ENCODE peak calls at places on chromosomes 3 and 15, in ten cellular contexts. R is choroid plexus epithelial cell, S is endothelial cell, I is GM10248, K is brain microvascular endothelial cell, F is glutamatergic neuron, H is spleen, D is pancreas, U is WERI-Rb-1, Q is Panc1. A is an unnamed sample.

GRCh38 chr3:156509209-156510174 is 45.4 kb downstream of the SSR3 start:
- DNase-seq in R (peak; percentile 83), S (no peak), I (peak; percentile 69), K (peak; percentile 51), F (no peak), H (no peak), D (no peak), U (no peak), Q (peak; percentile 30), A (no peak)

GRCh38 chr3:123708531-123708930 is 123.7 kb upstream of the HACD2 start:
- DNase-seq in R (no peak), S (no peak), I (no peak), K (no peak), F (no peak), H (peak; percentile 71), D (no peak), U (no peak), Q (no peak), A (no peak)

GRCh38 chr3:196518999-196519737 is 4.0 kb upstream of the SMCO1 start:
- DNase-seq in R (peak; percentile 79), S (peak; percentile 24), I (no peak), K (peak; percentile 75), F (peak; percentile 30), H (no peak), D (no peak), U (peak; percentile 63), Q (no peak), A (no peak)

GRCh38 chr3:101809178-101810022 is 30.4 kb downstream of the NXPE3 start:
- DNase-seq in R (peak; percentile 77), S (peak; percentile 37), I (peak; percentile 44), K (peak; percentile 29), F (no peak), H (no peak), D (no peak), U (no peak), Q (no peak), A (no peak)

GRCh38 chr15:35752134-35752466 is 206.1 kb upstream of the DPH6 start:
- DNase-seq in R (no peak), S (no peak), I (no peak), K (no peak), F (no peak), H (no peak), D (no peak), U (no peak), Q (no peak), A (no peak)

GRCh38 chr3:4052691-4053090 is 250.5 kb upstream of the SETMAR start:
- DNase-seq in R (no peak), S (no peak), I (no peak), K (no peak), F (no peak), H (no peak), D (no peak), U (no peak), Q (no peak), A (no peak)

GRCh38 chr3:15318661-15319060 is 13.7 kb downstream of the SH3BP5 start:
- DNase-seq in R (no peak), S (no peak), I (no peak), K (no peak), F (no peak), H (no peak), D (no peak), U (no peak), Q (no peak), A (no peak)

GRCh38 chr15:91508633-91509032 is 344.9 kb upstream of the SLCO3A1 start:
- DNase-seq in R (no peak), S (no peak), I (no peak), K (no peak), F (no peak), H (no peak), D (no peak), U (no peak), Q (no peak), A (no peak)

GRCh38 chr15:66646308-66646707 is 55.7 kb upstream of the SMAD6 start:
- DNase-seq in R (no peak), S (no peak), I (no peak), K (peak; percentile 45), F (no peak), H (peak; percentile 51), D (no peak), U (no peak), Q (no peak), A (no peak)

GRCh38 chr15:66647358-66647757 is 54.7 kb upstream of the SMAD6 start:
- DNase-seq in R (peak; percentile 38), S (no peak), I (no peak), K (no peak), F (no peak), H (no peak), D (no peak), U (no peak), Q (no peak), A (no peak)

GRCh38 chr15:66644815-66645345 is 57.2 kb upstream of the SMAD6 start:
- DNase-seq in R (peak; percentile 68), S (no peak), I (no peak), K (peak; percentile 53), F (no peak), H (peak; percentile 39), D (no peak), U (no peak), Q (no peak), A (no peak)

GRCh38 chr15:66648588-66648987 is 53.4 kb upstream of the SMAD6 start:
- DNase-seq in R (no peak), S (no peak), I (no peak), K (no peak), F (no peak), H (no peak), D (no peak), U (no peak), Q (no peak), A (no peak)

DNA sequence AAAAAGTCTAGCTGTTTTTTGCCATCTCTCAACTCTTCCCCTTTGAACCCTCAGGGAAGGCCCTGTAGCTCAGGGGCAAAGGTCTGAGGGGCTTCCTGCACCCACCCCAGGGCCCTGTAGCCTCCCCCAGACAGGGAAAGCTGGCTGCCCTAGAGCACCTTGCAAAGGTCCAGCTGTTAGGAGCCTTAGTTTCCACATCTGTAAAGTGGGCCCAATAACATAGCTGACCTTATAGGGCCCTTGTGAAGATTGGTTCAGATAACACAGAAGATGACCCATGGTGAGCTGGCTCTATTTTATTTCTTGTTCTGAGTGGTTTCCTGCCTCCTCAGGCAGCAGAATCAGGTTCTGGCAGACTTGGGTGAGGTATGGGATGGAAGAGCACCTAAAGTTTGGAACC is 55.2 kb upstream of the SMAD6 start:
- DNase-seq in R (no peak), S (no peak), I (no peak), K (no peak), F (no peak), H (no peak), D (no peak), U (no peak), Q (no peak), A (no peak)
- TF ChIP-seq CTCF in R (no peak), S (no peak), I (no peak), K (no peak), F (no peak), H (no peak), D (no peak), U (no peak), Q (no peak), A (no peak)

GRCh38 chr15:51131596-51132290 is 37.0 kb upstream of the TNFAIP8L3 start:
- DNase-seq in R (no peak), S (no peak), I (no peak), K (no peak), F (no peak), H (no peak), D (no peak), U (no peak), Q (no peak), A (no peak)

GRCh38 chr15:51135276-51135675 is 40.6 kb upstream of the TNFAIP8L3 start:
- DNase-seq in R (no peak), S (no peak), I (no peak), K (no peak), F (no peak), H (no peak), D (no peak), U (no peak), Q (no peak), A (no peak)

GRCh38 chr15:51132384-51133139 is 37.9 kb upstream of the TNFAIP8L3 start:
- DNase-seq in R (peak; percentile 100), S (peak; percentile 61), I (no peak), K (peak; percentile 96), F (peak; percentile 59), H (no peak), D (no peak), U (peak; percentile 23), Q (peak; percentile 58), A (no peak)

GRCh38 chr15:51134416-51135199 is 39.9 kb upstream of the TNFAIP8L3 start:
- DNase-seq in R (peak; percentile 43), S (no peak), I (no peak), K (no peak), F (no peak), H (no peak), D (no peak), U (no peak), Q (no peak), A (no peak)

GRCh38 chr15:51133140-51133630 is 38.5 kb upstream of the TNFAIP8L3 start:
- DNase-seq in R (no peak), S (no peak), I (no peak), K (no peak), F (no peak), H (no peak), D (no peak), U (no peak), Q (no peak), A (no peak)
- TF ChIP-seq CTCF in R (no peak), S (peak; percentile 11), I (no peak), K (no peak), F (no peak), H (no peak), D (no peak), U (no peak), Q (peak; percentile 71), A (peak; percentile 55)

GRCh38 chr3:168961271-168961670 is 702.2 kb downstream of the MECOM start:
- DNase-seq in R (no peak), S (no peak), I (no peak), K (no peak), F (no peak), H (no peak), D (no peak), U (no peak), Q (no peak), A (no peak)

GRCh38 chr3:168964736-168965135 is 698.8 kb downstream of the MECOM start:
- DNase-seq in R (no peak), S (no peak), I (no peak), K (no peak), F (no peak), H (no peak), D (no peak), U (no peak), Q (no peak), A (no peak)

GRCh38 chr3:168956087-168956486 is 707.4 kb downstream of the MECOM start:
- DNase-seq in R (no peak), S (no peak), I (no peak), K (no peak), F (no peak), H (no peak), D (no peak), U (no peak), Q (no peak), A (no peak)

GRCh38 chr3:168959731-168960130 is 703.8 kb downstream of the MECOM start:
- DNase-seq in R (no peak), S (no peak), I (no peak), K (no peak), F (no peak), H (no peak), D (no peak), U (no peak), Q (no peak), A (no peak)
- TF ChIP-seq CTCF in R (no peak), S (no peak), I (no peak), K (no peak), F (no peak), H (no peak), D (no peak), U (no peak), Q (no peak), A (no peak)

DNA sequence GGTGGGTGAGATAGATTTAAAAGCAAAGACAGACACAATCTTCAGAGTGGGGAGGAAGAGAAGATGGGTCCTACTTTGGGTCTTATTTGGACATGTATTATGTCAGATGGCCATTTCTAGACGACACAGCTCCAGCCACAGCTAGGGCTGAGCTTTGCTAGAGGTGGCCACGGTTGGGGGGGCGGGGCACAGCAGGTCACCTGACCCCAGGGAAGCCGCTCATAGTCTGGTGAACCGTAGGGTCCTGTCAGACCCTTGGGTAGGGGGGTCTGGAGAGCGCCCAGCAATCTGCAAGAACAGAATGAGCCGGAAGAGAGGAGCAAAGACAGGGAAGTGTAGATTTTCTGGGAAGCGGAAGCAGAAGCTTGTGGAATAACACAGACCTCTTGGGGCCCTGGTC is 6.6 kb downstream of the EPB42 start:
- DNase-seq in R (no peak), S (no peak), I (no peak), K (no peak), F (no peak), H (no peak), D (no peak), U (no peak), Q (no peak), A (no peak)
- TF ChIP-seq CTCF in R (no peak), S (no peak), I (no peak), K (no peak), F (no peak), H (no peak), D (no peak), U (no peak), Q (no peak), A (no peak)

A was measured in chondrocyte.